ENCODE peak calls at places on chromosomes 13 and 19, in five cellular contexts. P is IMR-90, R is lower leg skin, H is ovary, T is upper lobe of left lung. M is an unnamed sample.

GRCh38 chr19:2042485-2043268 is 8.4 kb downstream of the MKNK2 start:
- DNase-seq in T (peak), H (peak), R (peak), P (no peak), M (peak)

GRCh38 chr13:82654851-82655517 is 1227.3 kb downstream of the SLITRK1 start:
- DNase-seq in R (peak), P (peak), H (no peak), T (peak), M (no peak)

GRCh38 chr13:109148243-109148642 is 518.8 kb downstream of the MYO16 start:
- DNase-seq in R (no peak), P (peak), H (no peak), T (no peak), M (no peak)

GRCh38 chr13:27975579-27976361 is 6.7 kb upstream of the CDX2 start:
- DNase-seq in R (no peak), H (no peak), P (no peak), T (no peak), M (peak)

GRCh38 chr19:41811036-41811435 is 14.6 kb downstream of the CEACAM3 start:
- DNase-seq in R (peak), P (no peak), T (no peak), H (no peak), M (no peak)

GRCh38 chr19:36203293-36203692 is 11.2 kb downstream of the ZNF565 start:
- DNase-seq in P (no peak), R (no peak), H (no peak), T (no peak), M (no peak)

GRCh38 chr19:15379996-15380647 is 535 bp upstream of the AKAP8 start:
- DNase-seq in R (peak), T (no peak), P (peak), H (no peak), M (peak)

GRCh38 chr19:33390120-33390907 is 16.8 kb downstream of the CEBPG start:
- DNase-seq in T (peak), R (no peak), H (peak), P (no peak), M (no peak)

GRCh38 chr13:78603240-78603947 is at the start of gene POU4F1:
- DNase-seq in T (peak), P (peak), H (no peak), R (no peak), M (no peak)

GRCh38 chr19:41546386-41546789 is 29.6 kb upstream of the CEACAM21 start:
- DNase-seq in P (no peak), R (no peak), H (no peak), T (no peak), M (no peak)

GRCh38 chr19:10424011-10424637 is 3.8 kb downstream of the PDE4A start:
- DNase-seq in R (no peak), H (peak), T (peak), P (peak), M (peak)

GRCh38 chr19:13804830-13805683 is 9.8 kb downstream of the ZSWIM4 start:
- DNase-seq in R (no peak), P (no peak), H (no peak), T (peak), M (no peak)

GRCh38 chr19:2266183-2266993 is 10.2 kb upstream of the JSRP1 start:
- DNase-seq in H (peak), T (peak), R (peak), P (peak), M (peak)

GRCh38 chr13:23966691-23967615 is 69.7 kb upstream of the C1QTNF9B start:
- DNase-seq in H (no peak), P (peak), T (no peak), R (no peak), M (no peak)
- H3K4me3 ChIP-seq in H (peak), P (no peak), T (no peak), R (no peak), M (peak)

GRCh38 chr19:34999498-35000337 is at the start of gene GRAMD1A:
- DNase-seq in P (peak), T (peak), H (peak), R (peak), M (peak)
- TF ChIP-seq POLR2A in P (peak), T (peak), H (peak), R (no peak), M (no peak)

DNA sequence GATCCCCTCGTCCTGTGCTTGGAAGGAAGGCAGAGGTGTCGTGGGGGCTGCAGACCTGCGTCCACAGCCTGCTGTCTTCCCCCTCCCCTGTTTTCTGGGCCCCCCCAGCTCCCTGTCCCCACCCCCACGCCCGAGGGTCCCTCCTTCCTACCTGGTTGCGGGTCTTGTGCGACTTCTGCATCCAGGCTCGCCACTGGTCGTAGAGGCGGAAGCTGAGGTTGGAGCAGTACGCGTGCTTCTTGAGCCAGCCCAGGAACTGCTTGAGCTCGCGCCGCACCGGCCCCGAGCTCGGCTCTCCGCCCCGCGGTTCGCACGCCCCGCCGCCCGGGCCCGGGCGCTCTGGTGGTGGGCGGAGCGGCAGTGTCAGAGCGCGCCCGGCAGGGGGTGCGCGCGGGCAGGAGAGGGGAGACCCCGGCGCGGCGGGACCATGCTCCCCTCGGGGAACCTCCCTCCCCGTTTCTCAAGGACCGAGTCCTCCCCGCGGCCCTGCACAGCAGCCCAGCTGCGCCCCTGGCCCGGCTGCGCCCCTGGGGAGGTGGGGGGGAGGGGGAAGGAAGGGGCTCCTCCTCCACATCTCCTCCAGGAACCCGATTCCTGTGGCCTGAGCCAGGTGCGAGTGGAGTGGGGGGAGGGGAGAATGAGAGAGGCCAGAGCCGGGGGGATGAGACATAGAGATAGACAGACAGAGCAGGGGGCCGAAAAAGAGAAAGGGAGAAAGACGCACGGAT is 5.7 kb downstream of the REX1BD start:
- DNase-seq in R (no peak), T (peak), P (peak), H (peak), M (peak)
- H3K4me3 ChIP-seq in R (no peak), T (peak), P (peak), H (peak), M (peak)

GRCh38 chr13:54845351-54845965 is 1816.8 kb downstream of the OLFM4 start:
- DNase-seq in P (no peak), T (no peak), H (no peak), R (no peak), M (no peak)
- TF ChIP-seq POLR2A in P (no peak), T (no peak), H (no peak), R (no peak), M (no peak)

DNA sequence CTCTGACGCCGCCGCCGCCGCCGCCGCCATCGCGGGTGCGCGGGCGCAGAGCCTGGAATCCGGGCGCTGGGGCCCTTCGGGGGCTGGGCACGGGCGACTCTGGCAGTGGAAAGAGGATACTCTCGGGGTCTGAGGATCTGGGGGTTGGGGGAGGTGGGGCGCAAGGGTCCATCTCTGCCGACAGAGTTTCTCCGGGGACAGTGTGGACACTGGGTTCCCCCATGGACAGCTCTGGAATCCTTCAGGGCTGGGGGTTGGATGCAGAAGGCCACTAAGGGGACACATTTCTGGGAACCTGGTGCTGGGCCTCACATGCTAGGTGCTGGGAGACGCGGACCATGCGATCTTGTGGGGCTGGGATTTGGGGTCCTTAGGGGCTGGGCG is 2.3 kb downstream of the TGFBR3L start:
- DNase-seq in T (no peak), H (no peak), R (no peak), P (no peak), M (no peak)
- H3K4me3 ChIP-seq in T (peak), H (peak), R (no peak), P (peak), M (peak)

DNA sequence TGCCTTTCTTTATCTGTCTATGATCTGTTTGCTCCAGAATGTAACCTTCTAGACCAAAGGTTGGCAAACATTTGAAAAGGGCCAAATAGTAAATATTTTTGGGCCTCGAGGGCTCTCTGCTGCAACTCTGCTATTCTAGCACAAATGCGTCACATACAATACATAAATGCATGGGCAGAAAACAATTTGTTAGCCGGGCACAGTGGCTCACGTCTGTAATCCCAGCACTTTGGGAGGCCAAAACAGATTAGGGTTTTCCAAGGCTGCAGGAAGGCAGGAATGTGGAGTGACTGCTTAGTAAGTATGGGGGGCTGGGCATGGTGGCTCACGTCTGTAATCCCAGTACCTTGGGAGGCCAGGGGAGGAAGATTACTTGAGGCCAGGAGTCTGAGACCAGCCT is 21.9 kb upstream of the EVI5L start:
- DNase-seq in T (no peak), P (no peak), R (no peak), H (no peak), M (no peak)
- TF ChIP-seq POLR2A in T (no peak), P (no peak), R (no peak), H (no peak), M (no peak)

GRCh38 chr19:39082745-39083598 is 1.2 kb upstream of the ACP7 start:
- DNase-seq in P (no peak), T (no peak), H (no peak), R (no peak), M (no peak)
- H3K4me3 ChIP-seq in P (no peak), T (no peak), H (no peak), R (no peak), M (peak)

GRCh38 chr13:94968040-94968756 is 255.9 kb upstream of the SOX21 start:
- DNase-seq in R (no peak), T (peak), H (peak), P (no peak), M (no peak)

GRCh38 chr13:94972262-94972661 is 259.9 kb upstream of the SOX21 start:
- DNase-seq in R (no peak), H (no peak), P (no peak), T (no peak), M (no peak)

GRCh38 chr13:94966380-94966779 is 254.0 kb upstream of the SOX21 start:
- DNase-seq in R (no peak), P (no peak), H (no peak), T (no peak), M (no peak)

GRCh38 chr13:94968757-94969086 is 256.4 kb upstream of the SOX21 start:
- DNase-seq in R (no peak), T (no peak), H (no peak), P (no peak), M (no peak)

DNA sequence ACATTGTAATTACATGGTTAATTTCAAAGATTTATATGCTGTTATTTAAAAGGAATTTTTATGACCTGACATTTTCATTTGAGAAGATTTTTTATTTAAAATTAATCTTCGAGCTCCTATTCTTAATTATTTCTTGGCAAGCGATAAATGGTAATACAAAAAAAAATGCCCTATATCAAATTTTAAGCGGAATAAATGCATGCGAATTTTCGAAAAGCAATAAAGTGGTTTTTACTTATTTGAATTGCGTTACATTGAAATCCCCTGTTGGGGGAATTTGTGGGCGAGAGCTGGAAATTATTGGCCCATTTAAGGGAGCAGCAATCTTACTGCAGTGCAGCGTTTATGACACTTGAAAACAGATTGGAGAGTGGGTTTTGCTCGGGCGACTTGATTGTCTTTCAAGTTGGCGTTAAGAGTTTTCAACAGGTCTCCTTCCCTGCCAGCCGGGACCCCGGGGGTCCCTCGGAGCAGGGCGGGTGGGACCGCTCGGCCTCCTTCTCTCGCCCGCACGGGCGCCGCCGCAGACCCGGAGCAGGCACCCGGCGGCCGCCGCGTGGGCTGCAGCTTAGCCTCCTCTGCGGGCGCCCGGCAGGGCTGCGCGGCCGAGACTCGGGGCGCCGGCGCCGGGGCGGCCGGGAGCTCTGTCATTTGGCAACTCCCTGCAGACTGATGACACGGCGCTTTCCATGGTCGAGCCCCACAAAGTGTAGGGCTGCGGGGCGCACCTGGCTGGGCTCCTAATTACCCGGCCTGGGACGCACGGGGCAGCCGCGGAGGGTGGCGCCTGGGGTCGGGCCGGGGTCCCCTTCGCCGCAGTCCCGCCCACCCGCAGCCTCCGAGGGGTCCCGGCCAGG is 255.1 kb upstream of the SOX21 start:
- DNase-seq in P (no peak), R (no peak), T (peak), H (peak), M (peak)
- TF ChIP-seq POLR2A in P (no peak), R (no peak), T (no peak), H (no peak), M (no peak)

GRCh38 chr19:29448046-29448445 is 77.7 kb upstream of the VSTM2B start:
- DNase-seq in H (no peak), R (peak), P (no peak), T (no peak), M (no peak)

GRCh38 chr19:29449371-29449770 is 76.4 kb upstream of the VSTM2B start:
- DNase-seq in T (no peak), P (no peak), R (no peak), H (no peak), M (no peak)

GRCh38 chr19:29454109-29454508 is 71.7 kb upstream of the VSTM2B start:
- DNase-seq in T (no peak), R (no peak), P (no peak), H (no peak), M (no peak)

GRCh38 chr19:29446331-29446730 is 79.5 kb upstream of the VSTM2B start:
- DNase-seq in R (no peak), H (no peak), P (no peak), T (no peak), M (no peak)

GRCh38 chr19:29450306-29450705 is 75.5 kb upstream of the VSTM2B start:
- DNase-seq in P (no peak), R (no peak), T (no peak), H (no peak), M (no peak)
- H3K4me3 ChIP-seq in P (no peak), R (no peak), T (no peak), H (no peak), M (no peak)

DNA sequence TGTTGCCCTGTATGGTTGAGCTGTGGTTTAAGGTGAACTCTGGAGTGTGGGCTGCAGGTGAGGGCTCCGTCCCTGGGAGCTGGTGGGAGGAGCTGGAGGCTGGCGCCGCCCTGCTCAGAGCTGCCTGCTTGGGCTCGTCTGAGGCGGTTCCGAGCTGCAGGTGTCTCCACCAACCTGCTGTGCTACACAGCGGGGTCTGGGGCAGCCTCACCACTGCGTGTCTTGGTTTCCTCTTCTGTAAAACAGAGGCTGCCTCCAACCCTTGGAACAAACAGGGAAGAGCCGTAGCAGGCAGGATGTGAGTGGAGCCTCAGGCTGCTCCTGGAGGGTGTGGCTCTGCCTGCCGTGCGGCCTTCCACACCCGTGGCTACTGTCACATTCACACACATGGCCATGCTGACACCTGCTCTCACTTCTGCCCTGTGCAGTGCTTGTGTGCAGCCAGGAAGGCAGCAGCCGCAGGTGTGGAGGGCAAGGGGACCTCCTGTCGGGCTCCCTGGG is 21.4 kb downstream of the NAXD start:
- DNase-seq in P (no peak), H (no peak), R (no peak), T (no peak), M (no peak)
- TF ChIP-seq POLR2A in P (no peak), H (no peak), R (no peak), T (no peak), M (no peak)